ENCODE peak calls at places on chromosomes 1 and 21, in seven cellular contexts. X, M, K, F, U, G and C are unnamed samples.

GRCh38 chr1:151635479-151636072 is 23.7 kb downstream of the SNX27 start:
- DNase-seq in X (no peak), M (no peak), K (peak), F (no peak), U (no peak), G (no peak), C (no peak)

GRCh38 chr1:150192012-150192411 is 42.3 kb downstream of the PLEKHO1 start:
- DNase-seq in X (no peak), M (peak), K (no peak), F (no peak), U (peak), G (peak), C (no peak)

GRCh38 chr1:245094954-245095353 is 59.8 kb upstream of the KIF26B start:
- DNase-seq in X (no peak), M (no peak), K (no peak), F (no peak), U (no peak), G (no peak), C (no peak)

GRCh38 chr21:44912158-44912473 is 8.6 kb downstream of the ITGB2 start:
- DNase-seq in X (peak), M (no peak), K (no peak), F (no peak), U (no peak), G (no peak), C (no peak)

GRCh38 chr21:42614391-42614790 is 39.0 kb upstream of the PDE9A start:
- DNase-seq in X (peak), M (no peak), K (no peak), F (peak), U (no peak), G (no peak), C (peak)

GRCh38 chr21:25568230-25568629 is 39.1 kb downstream of the MRPL39 start:
- DNase-seq in X (peak), M (peak), K (no peak), F (no peak), U (no peak), G (no peak), C (no peak)

GRCh38 chr1:85289207-85289847 is 12.9 kb upstream of the BCL10 start:
- DNase-seq in X (no peak), M (peak), K (no peak), F (no peak), U (peak), G (peak), C (no peak)

GRCh38 chr1:172585348-172585747 is 52.4 kb downstream of the SUCO start:
- DNase-seq in X (no peak), M (no peak), K (no peak), F (no peak), U (no peak), G (peak), C (no peak)

GRCh38 chr1:63450416-63450815 is 72.6 kb downstream of the ITGB3BP start:
- DNase-seq in X (no peak), M (no peak), K (no peak), F (no peak), U (no peak), G (no peak), C (no peak)

GRCh38 chr1:27402349-27402754 is 9.9 kb downstream of the GPR3 start:
- DNase-seq in X (peak), M (peak), K (no peak), F (no peak), U (peak), G (peak), C (peak)